ENCODE peak calls at places on chromosomes 16 and 17, in five cellular contexts. I is transverse colon, L is ovary, C is pancreas, Z is body of pancreas. O is an unnamed sample.

GRCh38 chr16:28041615-28042014 is 21.9 kb downstream of the GSG1L start:
- DNase-seq in I (no peak), L (no peak), C (no peak), Z (no peak), O (no peak)

GRCh38 chr17:74959826-74960738 is 12.5 kb downstream of the HID1 start:
- DNase-seq in I (no peak), L (no peak), C (no peak), Z (no peak), O (no peak)

GRCh38 chr17:32929588-32929987 is 1.6 kb downstream of the TMEM98 start:
- DNase-seq in I (no peak), L (no peak), C (no peak), Z (no peak), O (no peak)

GRCh38 chr16:15765880-15766279 is 90.9 kb downstream of the MYH11 start:
- DNase-seq in I (no peak), L (no peak), C (no peak), Z (peak; percentile 23), O (no peak)

GRCh38 chr16:21072976-21073375 is 77.7 kb downstream of the DNAH3 start:
- DNase-seq in I (no peak), L (no peak), C (no peak), Z (no peak), O (no peak)

GRCh38 chr17:43891851-43892671 is 15.3 kb downstream of the MPP2 start:
- DNase-seq in I (no peak), L (no peak), C (peak; percentile 50), Z (no peak), O (no peak)

GRCh38 chr16:52563767-52564611 is 17.0 kb upstream of the TOX3 start:
- DNase-seq in I (peak; percentile 37), L (no peak), C (no peak), Z (no peak), O (no peak)

GRCh38 chr16:85878875-85879274 is 20.1 kb upstream of the IRF8 start:
- DNase-seq in I (no peak), L (no peak), C (no peak), Z (no peak), O (no peak)

GRCh38 chr17:5544115-5544514 is 40.2 kb downstream of the NLRP1 start:
- DNase-seq in I (no peak), L (no peak), C (no peak), Z (no peak), O (no peak)

GRCh38 chr16:84040206-84040822 is 2.3 kb downstream of the SLC38A8 start:
- DNase-seq in I (no peak), L (no peak), C (no peak), Z (no peak), O (no peak)

GRCh38 chr16:23595951-23596720 is at the start of gene NDUFAB1:
- DNase-seq in I (peak; percentile 93), L (peak; percentile 87), C (peak; percentile 90), Z (peak; percentile 91), O (peak; percentile 87)

GRCh38 chr17:16352838-16353701 is at the start of gene CENPV:
- DNase-seq in I (peak; percentile 70), L (peak; percentile 61), C (peak; percentile 40), Z (peak; percentile 50), O (peak; percentile 54)

GRCh38 chr16:84547539-84548058 is 43.1 kb upstream of the MEAK7 start:
- DNase-seq in I (no peak), L (no peak), C (no peak), Z (no peak), O (no peak)

GRCh38 chr17:69055334-69055733 is 5.4 kb downstream of the ABCA9 start:
- DNase-seq in I (no peak), L (no peak), C (no peak), Z (no peak), O (no peak)

GRCh38 chr17:6279659-6280058 is 155.3 kb downstream of the AIPL1 start:
- DNase-seq in I (peak; percentile 71), L (no peak), C (no peak), Z (peak; percentile 21), O (no peak)

GRCh38 chr16:85521737-85522042 is 91.4 kb upstream of the GSE1 start:
- DNase-seq in I (no peak), L (no peak), C (no peak), Z (no peak), O (no peak)

GRCh38 chr17:798246-798645 is 16.1 kb downstream of the MRM3 start:
- DNase-seq in I (no peak), L (no peak), C (no peak), Z (no peak), O (no peak)

GRCh38 chr16:65658339-65659275 is 536.7 kb upstream of the CDH11 start:
- DNase-seq in I (no peak), L (no peak), C (no peak), Z (no peak), O (no peak)

GRCh38 chr17:77475012-77475976 is 334.5 kb downstream of the SEC14L1 start:
- DNase-seq in I (no peak), L (peak; percentile 36), C (no peak), Z (no peak), O (peak; percentile 75)

GRCh38 chr16:28011223-28011622 is 52.3 kb downstream of the GSG1L start:
- DNase-seq in I (no peak), L (no peak), C (no peak), Z (no peak), O (no peak)

GRCh38 chr16:9457215-9457614 is 365.8 kb downstream of the HAPSTR1 start:
- DNase-seq in I (no peak), L (no peak), C (no peak), Z (no peak), O (no peak)

GRCh38 chr17:27840688-27841087 is 40.4 kb upstream of the NOS2 start:
- DNase-seq in I (no peak), L (no peak), C (no peak), Z (no peak), O (no peak)

GRCh38 chr16:31451681-31452351 is 7.5 kb upstream of the ARMC5 start:
- DNase-seq in I (no peak), L (peak; percentile 62), C (no peak), Z (peak; percentile 66), O (no peak)

GRCh38 chr17:81528651-81529436 is 667 bp downstream of the FSCN2 start:
- DNase-seq in I (no peak), L (no peak), C (no peak), Z (peak; percentile 56), O (no peak)

GRCh38 chr16:85595299-85595661 is 17.8 kb upstream of the GSE1 start:
- DNase-seq in I (no peak), L (no peak), C (no peak), Z (no peak), O (no peak)

GRCh38 chr17:30921544-30922196 is at the start of gene ADAP2:
- DNase-seq in I (peak; percentile 77), L (no peak), C (peak; percentile 66), Z (peak; percentile 68), O (no peak)

GRCh38 chr16:526181-527014 is 1.1 kb upstream of the CAPN15 start:
- DNase-seq in I (peak; percentile 43), L (peak; percentile 62), C (peak; percentile 56), Z (peak; percentile 76), O (no peak)

GRCh38 chr16:527015-527903 is at the start of gene CAPN15:
- DNase-seq in I (peak; percentile 89), L (peak; percentile 91), C (peak; percentile 85), Z (peak; percentile 92), O (peak; percentile 74)

GRCh38 chr16:524274-525011 is 3.1 kb upstream of the CAPN15 start:
- DNase-seq in I (no peak), L (peak; percentile 39), C (no peak), Z (no peak), O (no peak)

GRCh38 chr16:525123-525519 is 2.4 kb upstream of the CAPN15 start:
- DNase-seq in I (no peak), L (no peak), C (no peak), Z (no peak), O (no peak)

DNA sequence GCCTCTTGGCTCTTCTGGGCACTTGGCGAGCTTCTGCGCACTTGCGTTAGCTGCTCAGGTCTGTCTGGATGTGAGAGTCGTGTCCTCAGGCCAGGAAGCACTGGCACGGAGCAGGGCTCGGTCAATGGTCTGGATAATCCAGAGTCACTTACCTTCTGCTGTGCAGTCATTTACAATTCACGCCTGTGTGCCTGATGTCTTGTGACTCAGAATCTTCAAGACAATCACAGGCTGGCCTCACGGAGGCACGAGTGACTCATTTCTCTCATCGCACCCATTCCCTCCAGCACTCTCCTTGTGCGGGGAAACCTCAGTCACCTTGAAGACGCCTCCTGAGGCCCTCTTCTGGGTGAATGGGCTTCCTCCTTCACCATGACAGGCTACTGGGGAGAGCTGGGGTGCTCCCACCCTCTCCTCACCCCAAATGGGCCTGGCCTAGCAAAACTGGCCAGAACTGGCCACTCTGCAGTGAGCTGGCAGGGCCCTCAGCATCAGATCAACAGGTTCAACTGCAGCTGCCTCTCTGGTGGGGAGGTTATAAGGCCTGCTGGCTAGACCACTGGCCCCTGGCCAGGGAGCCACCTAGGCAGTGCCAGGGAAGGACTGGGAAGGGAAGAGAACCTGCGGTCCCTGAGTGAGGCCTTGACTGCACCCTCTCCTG is 1.9 kb upstream of the CAPN15 start:
- DNase-seq in I (no peak), L (peak; percentile 58), C (no peak), Z (peak; percentile 59), O (peak; percentile 47)
- TF ChIP-seq CTCF in I (no peak), L (no peak), C (no peak), Z (no peak), O (no peak)

DNA sequence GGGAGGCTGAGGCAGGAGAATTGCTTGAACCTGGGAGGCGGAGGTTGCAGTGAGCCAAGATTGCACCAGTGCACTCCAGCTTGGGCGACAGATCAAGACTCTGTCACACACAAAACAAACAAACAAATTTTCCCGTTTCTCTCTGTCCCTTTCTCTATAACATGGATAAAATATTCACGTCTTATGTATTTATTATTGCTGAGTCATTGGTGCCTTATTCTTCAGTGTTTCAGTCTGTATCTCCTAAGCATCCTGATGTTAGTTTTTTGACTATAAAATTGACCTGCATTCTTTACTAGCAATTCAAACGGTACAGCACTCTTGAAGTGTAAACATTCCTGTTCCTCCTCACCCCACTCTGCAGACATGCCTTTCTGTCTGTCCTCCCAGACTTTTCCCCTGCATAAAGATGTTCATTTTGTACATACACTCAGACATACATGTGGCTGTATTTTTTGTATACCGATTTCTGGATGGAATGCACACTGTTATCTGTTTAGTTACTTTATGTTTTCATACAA is 16.4 kb downstream of the DHODH start:
- DNase-seq in I (no peak), L (no peak), C (no peak), Z (no peak), O (no peak)
- H3K27ac ChIP-seq in I (no peak overlapping the region), L (no peak overlapping the region), C (no peak overlapping the region), Z (no peak overlapping the region), O (no peak overlapping the region)

GRCh38 chr16:59758848-59759247 is 1024.7 kb upstream of the GOT2 start:
- DNase-seq in I (no peak), L (no peak), C (no peak), Z (no peak), O (no peak)
- H3K9me3 ChIP-seq in I (no peaks in the 10 kb centered on the region), L (no peaks in the 10 kb centered on the region), C (no peaks in the 10 kb centered on the region), Z (no peaks in the 10 kb centered on the region), O (no peaks in the 10 kb centered on the region)

DNA sequence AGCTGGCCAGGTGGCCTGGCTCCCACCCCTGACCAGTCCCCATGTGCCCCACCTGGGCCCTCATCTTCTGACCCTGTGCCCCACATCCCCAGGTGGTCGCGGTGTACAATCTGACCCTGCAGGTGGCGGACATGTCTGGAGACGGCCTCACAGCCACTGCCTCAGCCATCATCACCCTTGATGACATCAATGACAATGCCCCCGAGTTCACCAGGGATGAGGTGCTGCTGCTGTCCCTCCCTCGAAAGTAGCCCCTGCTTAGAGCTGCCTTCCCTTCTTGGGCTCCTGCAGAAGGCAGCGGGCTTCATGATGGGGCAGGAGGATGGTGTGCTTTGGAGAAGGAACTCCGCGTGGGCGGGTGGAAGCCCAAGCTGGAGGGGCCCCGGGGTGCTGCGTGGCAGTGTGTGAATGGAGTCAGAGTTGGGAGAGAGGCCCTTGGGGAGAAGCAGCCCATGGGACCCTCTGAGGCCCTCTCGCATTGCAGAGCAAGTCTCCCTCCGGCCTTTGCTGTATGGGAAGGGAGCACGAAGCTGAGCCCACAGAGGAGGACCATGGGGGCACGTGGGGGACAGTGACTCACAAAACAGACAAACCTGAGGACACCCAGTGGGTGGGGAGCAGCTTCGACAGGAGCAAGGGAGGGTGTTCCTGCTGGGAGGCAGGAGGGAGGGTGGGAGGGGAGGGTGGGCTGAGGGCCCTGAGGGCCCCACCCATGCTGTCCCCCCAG is 12.8 kb downstream of the SLC22A31 start:
- DNase-seq in I (no peak), L (no peak), C (no peak), Z (no peak), O (no peak)
- TF ChIP-seq CTCF in I (no peak), L (no peak), C (no peak), Z (no peak), O (no peak)